ENCODE peak calls at places on chromosomes 6 and 20, in nine cellular contexts. C, T, Z, Y, R, D, Q, U and V are unnamed samples.

GRCh38 chr20:63930971-63931553 is 25.2 kb downstream of the UCKL1 start:
- DNase-seq in Z (no peak), Q (no peak), T (no peak), U (no peak), Y (no peak), D (no peak), C (no peak), R (no peak), V (no peak)

GRCh38 chr6:27687154-27688013 is 214.5 kb upstream of the ZNF184 start:
- DNase-seq in T (peak), Q (peak), R (peak), Y (peak), C (peak), U (peak), D (peak), Z (peak), V (peak)

GRCh38 chr6:116497089-116497676 is 14.3 kb upstream of the CALHM5 start:
- DNase-seq in D (no peak), Z (no peak), Y (no peak), T (no peak), R (no peak), U (no peak), Q (no peak), C (no peak), V (no peak)

GRCh38 chr6:156262014-156262413 is 515.2 kb upstream of the ARID1B start:
- DNase-seq in Q (no peak), D (no peak), Y (no peak), U (no peak), Z (no peak), R (no peak), C (peak), T (no peak), V (no peak)

GRCh38 chr6:159819932-159820640 is 20.0 kb downstream of the PNLDC1 start:
- DNase-seq in Z (no peak), R (no peak), Q (no peak), Y (no peak), T (peak), C (no peak), U (peak), D (peak), V (no peak)

GRCh38 chr6:143368426-143368825 is 82.1 kb downstream of the ADAT2 start:
- DNase-seq in U (peak), C (no peak), Z (peak), Y (peak), R (no peak), D (peak), Q (no peak), T (no peak), V (peak)

GRCh38 chr6:169811072-169811471 is 59.6 kb downstream of the ERMARD start:
- DNase-seq in Q (no peak), Z (no peak), C (no peak), T (no peak), U (no peak), R (no peak), Y (no peak), D (no peak), V (no peak)

GRCh38 chr6:95574811-95575210 is 2.5 kb upstream of the MANEA start:
- DNase-seq in Z (peak), U (no peak), Y (peak), Q (no peak), C (no peak), T (no peak), R (no peak), D (peak), V (no peak)

GRCh38 chr20:62914970-62915457 is 11.3 kb downstream of the DIDO1 start:
- DNase-seq in R (peak), Y (peak), U (no peak), Z (peak), T (no peak), C (peak), D (peak), Q (peak), V (no peak)

GRCh38 chr20:51712501-51713212 is 55.5 kb downstream of the ATP9A start:
- DNase-seq in T (no peak), Z (peak), Y (peak), R (peak), C (no peak), D (peak), Q (no peak), U (no peak), V (peak)

GRCh38 chr20:51360451-51361230 is 181.9 kb downstream of the NFATC2 start:
- DNase-seq in Z (peak), T (no peak), R (no peak), D (peak), Q (no peak), U (no peak), C (no peak), Y (peak), V (peak)

GRCh38 chr6:41689171-41690008 is 46.0 kb downstream of the TFEB start:
- DNase-seq in R (no peak), T (no peak), D (peak), Z (peak), Y (peak), U (no peak), Q (no peak), C (no peak), V (peak)

GRCh38 chr20:675453-676314 is at the start of gene SCRT2:
- DNase-seq in R (peak), Q (no peak), Z (peak), Y (peak), C (no peak), D (peak), U (peak), T (peak), V (peak)

GRCh38 chr6:120378582-120379220 is 955.6 kb downstream of the TBC1D32 start:
- DNase-seq in Z (peak), U (peak), D (no peak), Y (peak), C (no peak), T (no peak), R (no peak), Q (peak), V (peak)

GRCh38 chr6:26311012-26311384 is 54.0 kb upstream of the BTN3A2 start:
- DNase-seq in T (peak), R (no peak), C (peak), Z (peak), U (no peak), Y (peak), D (peak), Q (peak), V (peak)

GRCh38 chr6:100573169-100573568 is 108.4 kb upstream of the SIM1 start:
- DNase-seq in R (no peak), Z (peak), U (no peak), C (no peak), T (no peak), Y (peak), D (peak), Q (peak), V (peak)

GRCh38 chr6:1771324-1771723 is 161.6 kb downstream of the FOXC1 start:
- DNase-seq in U (no peak), Q (no peak), Z (no peak), C (peak), R (no peak), Y (peak), T (peak), D (peak), V (no peak)